ENCODE peak calls at places on chromosomes 12 and 14, in four cellular contexts. One of them, this sample, is unnamed.
A peak's percentile ranks its signal among the peaks of the same experiment; 100 is the strongest.

GRCh38 chr14:70785556-70785955 is 23.8 kb downstream of the MAP3K9 start:
- DNase-seq in HTR-8/SVneo: no peak
- DNase-seq in epithelial cell of esophagus: peak; percentile 92
- DNase-seq in right lobe of liver: no peak
- DNase-seq in this sample: no peak

GRCh38 chr12:124745891-124746570 is 117.6 kb downstream of the SCARB1 start:
- DNase-seq in HTR-8/SVneo: peak; percentile 84
- DNase-seq in epithelial cell of esophagus: peak; percentile 67
- DNase-seq in right lobe of liver: peak; percentile 93
- DNase-seq in this sample: peak; percentile 80

GRCh38 chr12:97756066-97756701 is 293.6 kb downstream of the RMST start:
- DNase-seq in HTR-8/SVneo: no peak
- DNase-seq in epithelial cell of esophagus: no peak
- DNase-seq in right lobe of liver: no peak
- DNase-seq in this sample: no peak

GRCh38 chr14:38122241-38122640 is 85.5 kb upstream of the SSTR1 start:
- DNase-seq in HTR-8/SVneo: no peak
- DNase-seq in epithelial cell of esophagus: no peak
- DNase-seq in right lobe of liver: no peak
- DNase-seq in this sample: no peak

GRCh38 chr12:24256636-24257150 is 307.2 kb upstream of the SOX5 start:
- DNase-seq in HTR-8/SVneo: no peak
- DNase-seq in epithelial cell of esophagus: no peak
- DNase-seq in right lobe of liver: no peak
- DNase-seq in this sample: no peak

GRCh38 chr12:43107401-43107800 is 444.6 kb downstream of the ADAMTS20 start:
- DNase-seq in HTR-8/SVneo: no peak
- DNase-seq in epithelial cell of esophagus: no peak
- DNase-seq in right lobe of liver: no peak
- DNase-seq in this sample: no peak

GRCh38 chr14:56008160-56008559 is 110.1 kb upstream of the PELI2 start:
- DNase-seq in HTR-8/SVneo: no peak
- DNase-seq in epithelial cell of esophagus: no peak
- DNase-seq in right lobe of liver: no peak
- DNase-seq in this sample: no peak

GRCh38 chr14:45526715-45527549 is 273.9 kb upstream of the MIS18BP1 start:
- DNase-seq in HTR-8/SVneo: peak; percentile 35
- DNase-seq in epithelial cell of esophagus: peak; percentile 64
- DNase-seq in right lobe of liver: no peak
- DNase-seq in this sample: no peak

GRCh38 chr14:105053996-105054395 is 11.2 kb downstream of the GPR132 start:
- DNase-seq in HTR-8/SVneo: no peak
- DNase-seq in epithelial cell of esophagus: no peak
- DNase-seq in right lobe of liver: no peak
- DNase-seq in this sample: no peak

GRCh38 chr12:122499991-122500684 is 594 bp downstream of the ZCCHC8 start:
- DNase-seq in HTR-8/SVneo: peak; percentile 59
- DNase-seq in epithelial cell of esophagus: peak; percentile 62
- DNase-seq in right lobe of liver: peak; percentile 67
- DNase-seq in this sample: peak; percentile 96

GRCh38 chr14:77243853-77244252 is 27.2 kb downstream of the NGB start:
- DNase-seq in HTR-8/SVneo: no peak
- DNase-seq in epithelial cell of esophagus: no peak
- DNase-seq in right lobe of liver: no peak
- DNase-seq in this sample: no peak

GRCh38 chr14:42057176-42057575 is 450.5 kb downstream of the LRFN5 start:
- DNase-seq in HTR-8/SVneo: no peak
- DNase-seq in epithelial cell of esophagus: no peak
- DNase-seq in right lobe of liver: no peak
- DNase-seq in this sample: no peak

This sample was measured in T1000.